ENCODE peak calls at places on chromosomes 12 and 14, in six cellular contexts. Y is H9, D is psoas muscle, L is bronchial epithelial cell, V is heart left ventricle, U is AG04450. F is an unnamed sample.

GRCh38 chr12:75954076-75954475 is 77.5 kb downstream of the PHLDA1 start:
- DNase-seq in Y (no peak), D (no peak), L (peak), V (no peak), U (peak), F (peak)

GRCh38 chr14:61662437-61663311 is 32.6 kb upstream of the HIF1A start:
- DNase-seq in Y (no peak), D (no peak), L (peak), V (no peak), U (no peak), F (peak)

GRCh38 chr14:76810953-76811400 is 1.7 kb downstream of the ANGEL1 start:
- DNase-seq in Y (no peak), D (no peak), L (peak), V (no peak), U (no peak), F (peak)

GRCh38 chr14:102594514-102595175 is 2.2 kb downstream of the RCOR1 start:
- DNase-seq in Y (no peak), D (peak), L (peak), V (peak), U (no peak), F (peak)

GRCh38 chr14:32434180-32434579 is 105.1 kb downstream of the AKAP6 start:
- DNase-seq in Y (no peak), D (no peak), L (no peak), V (no peak), U (no peak), F (no peak)

GRCh38 chr12:116673713-116674112 is 64.2 kb downstream of the SPRING1 start:
- DNase-seq in Y (peak), D (no peak), L (no peak), V (no peak), U (no peak), F (no peak)

GRCh38 chr14:104001003-104001402 is 58.7 kb upstream of the RD3L start:
- DNase-seq in Y (no peak), D (no peak), L (no peak), V (no peak), U (no peak), F (no peak)

GRCh38 chr12:80892597-80893445 is 44.9 kb downstream of the LIN7A start:
- DNase-seq in Y (no peak), D (no peak), L (no peak), V (no peak), U (no peak), F (peak)

GRCh38 chr12:66516133-66516532 is 162.7 kb downstream of the GRIP1 start:
- DNase-seq in Y (no peak), D (no peak), L (peak), V (no peak), U (no peak), F (no peak)

GRCh38 chr12:30203981-30204380 is 420.2 kb upstream of the TMTC1 start:
- DNase-seq in Y (no peak), D (no peak), L (no peak), V (no peak), U (no peak), F (no peak)

GRCh38 chr12:122819209-122819805 is 15.9 kb upstream of the HIP1R start:
- DNase-seq in Y (no peak), D (no peak), L (no peak), V (no peak), U (no peak), F (no peak)

GRCh38 chr14:70027785-70028428 is 148.7 kb downstream of the SMOC1 start:
- DNase-seq in Y (peak), D (peak), L (peak), V (peak), U (no peak), F (peak)

GRCh38 chr14:104419865-104420458 is 159.6 kb upstream of the C14orf180 start:
- DNase-seq in Y (peak), D (no peak), L (no peak), V (no peak), U (no peak), F (no peak)

GRCh38 chr14:21104448-21105060 is 3.7 kb downstream of the TMEM253 start:
- DNase-seq in Y (peak), D (peak), L (peak), V (peak), U (no peak), F (peak)

GRCh38 chr12:26987634-26988424 is 26.4 kb downstream of the TM7SF3 start:
- DNase-seq in Y (no peak), D (no peak), L (no peak), V (no peak), U (no peak), F (peak)

GRCh38 chr12:77229640-77230442 is 164.5 kb upstream of the E2F7 start:
- DNase-seq in Y (no peak), D (no peak), L (no peak), V (no peak), U (no peak), F (no peak)

GRCh38 chr14:30283822-30284446 is 275.0 kb upstream of the G2E3 start:
- DNase-seq in Y (peak), D (no peak), L (peak), V (no peak), U (no peak), F (peak)

GRCh38 chr14:22107734-22108133 is 434.1 kb upstream of the OR4E1 start:
- DNase-seq in Y (no peak), D (no peak), L (no peak), V (no peak), U (no peak), F (no peak)

GRCh38 chr14:22106700-22107697 is 433.4 kb upstream of the OR4E1 start:
- DNase-seq in Y (no peak), D (no peak), L (peak), V (no peak), U (no peak), F (no peak)

GRCh38 chr14:22113401-22113800 is 439.8 kb upstream of the OR4E1 start:
- DNase-seq in Y (peak), D (no peak), L (no peak), V (no peak), U (no peak), F (no peak)

DNA sequence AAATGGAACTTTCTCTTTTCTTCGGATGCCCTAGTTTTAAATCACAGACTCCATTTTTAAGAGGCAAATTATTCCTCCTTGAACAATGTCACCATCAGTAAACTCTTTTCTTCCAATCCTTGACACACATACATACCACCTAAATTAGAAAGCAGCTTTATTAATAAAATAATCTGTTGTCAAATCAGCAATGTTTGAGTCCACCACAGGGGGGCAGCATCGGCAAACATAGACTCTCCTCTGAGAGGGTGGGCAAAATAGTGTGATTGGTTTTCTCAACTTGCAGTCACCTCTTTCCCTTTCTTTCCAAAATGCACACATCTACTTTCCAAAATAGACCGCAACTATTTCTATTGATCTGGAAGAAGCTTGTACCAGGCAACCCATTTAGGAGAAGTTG is 438.4 kb upstream of the OR4E1 start:
- DNase-seq in Y (no peak), D (no peak), L (peak), V (no peak), U (no peak), F (no peak)
- TF ChIP-seq CTCF in Y (peak), D (peak), L (peak), V (peak), U (peak), F (peak)

GRCh38 chr12:64951944-64952343 is 127.5 kb downstream of the TBC1D30 start:
- DNase-seq in Y (no peak), D (no peak), L (no peak), V (no peak), U (no peak), F (no peak)
- TF ChIP-seq CTCF in Y (no peak), D (no peak), L (no peak), V (no peak), U (no peak), F (no peak)

GRCh38 chr12:53961025-53961761 is 6.5 kb downstream of the HOXC12 start:
- DNase-seq in Y (peak), D (peak), L (no peak), V (no peak), U (no peak), F (no peak)
- TF ChIP-seq CTCF in Y (peak), D (no peak), L (no peak), V (no peak), U (no peak), F (no peak)

DNA sequence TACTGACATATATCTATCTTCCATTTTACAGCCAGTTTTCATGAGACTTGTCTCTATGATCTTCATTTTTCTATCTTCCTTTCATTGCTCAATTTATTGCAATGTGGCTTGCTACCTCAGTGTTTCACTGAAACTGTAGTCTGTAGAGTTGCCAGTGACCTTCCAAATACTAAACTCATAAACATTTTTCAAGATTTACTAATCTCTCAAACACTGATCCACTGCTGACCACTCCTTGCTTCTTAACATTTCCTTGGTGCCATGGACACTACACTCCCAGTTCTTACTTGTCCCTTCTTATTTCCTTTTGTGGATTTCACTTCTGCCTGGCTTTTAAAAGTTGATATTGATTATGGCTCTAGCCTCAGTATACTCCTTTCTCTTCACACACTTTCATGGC is 95.4 kb upstream of the SLCO1C1 start:
- DNase-seq in Y (no peak), D (no peak), L (no peak), V (no peak), U (no peak), F (no peak)
- TF ChIP-seq CTCF in Y (no peak), D (no peak), L (no peak), V (no peak), U (no peak), F (no peak)

GRCh38 chr14:22748691-22749090 is 17.8 kb upstream of the OXA1L start:
- DNase-seq in Y (no peak), D (no peak), L (no peak), V (no peak), U (no peak), F (no peak)
- TF ChIP-seq CTCF in Y (no peak), D (no peak), L (no peak), V (no peak), U (no peak), F (no peak)

GRCh38 chr14:46344327-46344937 is 307.1 kb downstream of the RPL10L start:
- DNase-seq in Y (peak), D (no peak), L (peak), V (no peak), U (no peak), F (peak)
- TF ChIP-seq CTCF in Y (peak), D (no peak), L (peak), V (no peak), U (no peak), F (peak)

DNA sequence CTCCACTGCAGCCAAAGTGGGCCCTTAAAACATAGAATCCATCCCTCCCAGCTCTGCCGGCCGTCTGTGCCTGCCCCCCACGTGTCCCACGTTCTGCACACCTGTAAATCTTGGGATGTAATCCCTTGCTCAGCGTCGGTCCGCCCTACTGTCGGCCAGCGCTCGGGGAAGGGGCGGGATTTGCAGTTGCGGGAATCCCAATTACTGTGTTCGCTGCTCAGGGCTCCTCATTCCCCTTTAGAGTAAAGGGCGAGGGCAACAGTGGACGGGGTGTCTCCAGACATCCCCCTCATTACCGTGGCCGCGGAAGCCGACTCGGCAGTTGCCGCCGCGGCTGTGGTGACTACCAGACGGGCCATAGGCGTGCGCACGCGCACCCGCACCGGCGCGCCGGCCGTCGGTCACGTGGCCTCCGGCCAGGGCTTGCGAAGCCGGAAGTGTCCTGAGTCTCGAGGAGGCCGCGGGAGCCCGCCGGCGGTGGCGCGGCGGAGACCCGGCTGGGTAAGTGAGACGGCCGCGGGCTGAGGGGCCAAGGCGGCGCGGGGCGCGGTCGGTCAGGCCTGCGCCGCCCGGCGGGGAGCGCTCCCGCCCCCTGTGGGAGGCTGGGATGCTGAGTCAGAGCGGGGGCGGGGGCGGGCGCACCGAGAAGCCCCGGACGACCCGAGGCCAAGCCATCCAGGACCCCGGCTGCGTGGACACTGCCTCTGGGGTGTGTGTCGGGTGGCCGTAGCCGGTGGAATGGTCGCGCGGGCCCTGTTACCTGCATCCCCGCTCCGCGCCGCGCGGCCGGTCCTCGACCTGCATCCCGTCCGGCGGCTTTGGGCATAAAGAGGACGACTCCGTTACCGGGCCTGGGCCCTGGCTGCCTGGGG is at the start of gene TBK1:
- DNase-seq in Y (peak), D (peak), L (peak), V (peak), U (peak), F (peak)
- TF ChIP-seq CTCF in Y (no peak), D (peak), L (no peak), V (no peak), U (no peak), F (peak)

GRCh38 chr14:55136868-55137785 is 8.1 kb downstream of the LGALS3 start:
- DNase-seq in Y (no peak), D (peak), L (no peak), V (peak), U (peak), F (no peak)
- TF ChIP-seq CTCF in Y (no peak), D (no peak), L (no peak), V (no peak), U (peak), F (no peak)

F was measured in HFFc6.